ENCODE peak calls at places on chromosomes 5 and 9, in eight cellular contexts. H is colonic mucosa, D is endodermal cell, N is Karpas-422, B is IMR-90, O is keratinocyte, X is mesendoderm, L is astrocyte. Q is an unnamed sample. For H3K4me1, the result is how much of the 10 kb centered on the place peaks cover.

GRCh38 chr9:125759812-125760134 is 12.6 kb downstream of the PBX3 start:
- DNase-seq in H (no peak), D (peak), N (no peak), B (no peak), O (no peak), X (peak), L (no peak), Q (peak)

GRCh38 chr5:41542183-41542582 is 31.8 kb upstream of the PLCXD3 start:
- DNase-seq in H (no peak), D (no peak), N (no peak), B (no peak), O (no peak), X (no peak), L (no peak), Q (no peak)

GRCh38 chr5:90802695-90803317 is 244.2 kb downstream of the ADGRV1 start:
- DNase-seq in H (peak), D (peak), N (peak), B (peak), O (no peak), X (peak), L (peak), Q (peak)

GRCh38 chr5:106140101-106140500 is 1530.6 kb downstream of the EFNA5 start:
- DNase-seq in H (no peak), D (no peak), N (no peak), B (peak), O (no peak), X (peak), L (peak), Q (peak)

GRCh38 chr5:73955447-73955846 is 329.5 kb downstream of the ARHGEF28 start:
- DNase-seq in H (no peak), D (no peak), N (no peak), B (no peak), O (no peak), X (no peak), L (peak), Q (no peak)

GRCh38 chr9:119003882-119004617 is 365.2 kb downstream of the BRINP1 start:
- DNase-seq in H (no peak), D (no peak), N (no peak), B (no peak), O (no peak), X (no peak), L (peak), Q (no peak)

GRCh38 chr5:146796911-146797310 is 81.6 kb downstream of the PPP2R2B start:
- DNase-seq in H (no peak), D (no peak), N (no peak), B (no peak), O (no peak), X (peak), L (no peak), Q (no peak)

GRCh38 chr9:76996700-76997099 is 22.8 kb upstream of the FOXB2 start:
- DNase-seq in H (no peak), D (peak), N (peak), B (peak), O (no peak), X (peak), L (no peak), Q (peak)

GRCh38 chr5:151153766-151154272 is 3.8 kb downstream of the ANXA6 start:
- DNase-seq in H (no peak), D (no peak), N (peak), B (no peak), O (no peak), X (no peak), L (no peak), Q (no peak)

GRCh38 chr9:116395409-116396037 is 241.9 kb downstream of the PAPPA start:
- DNase-seq in H (no peak), D (no peak), N (peak), B (no peak), O (no peak), X (peak), L (no peak), Q (no peak)

GRCh38 chr9:129442791-129443511 is 177.9 kb downstream of the C9orf50 start:
- DNase-seq in H (peak), D (peak), N (no peak), B (no peak), O (no peak), X (peak), L (no peak), Q (no peak)

GRCh38 chr5:167769846-167770420 is 521.5 kb upstream of the WWC1 start:
- DNase-seq in H (no peak), D (no peak), N (no peak), B (no peak), O (no peak), X (no peak), L (no peak), Q (no peak)

GRCh38 chr9:123208626-123209174 is 59.7 kb downstream of the STRBP start:
- DNase-seq in H (no peak), D (no peak), N (no peak), B (no peak), O (no peak), X (no peak), L (no peak), Q (no peak)

GRCh38 chr9:96420468-96421219 is 2.5 kb upstream of the ZNF367 start:
- DNase-seq in H (peak), D (peak), N (peak), B (peak), O (peak), X (peak), L (peak), Q (peak)

GRCh38 chr9:128554155-128554862 is 1.9 kb downstream of the SPTAN1 start:
- DNase-seq in H (peak), D (peak), N (peak), B (peak), O (no peak), X (peak), L (peak), Q (peak)

GRCh38 chr5:61275841-61276240 is 56.2 kb upstream of the ZSWIM6 start:
- DNase-seq in H (no peak), D (no peak), N (no peak), B (peak), O (peak), X (peak), L (peak), Q (peak)

GRCh38 chr5:4411664-4412063 is 728.5 kb upstream of the ADAMTS16 start:
- DNase-seq in H (no peak), D (peak), N (no peak), B (no peak), O (no peak), X (peak), L (no peak), Q (no peak)

GRCh38 chr9:22117511-22118388 is 108.6 kb upstream of the CDKN2B start:
- DNase-seq in H (peak), D (peak), N (no peak), B (peak), O (no peak), X (peak), L (peak), Q (peak)

GRCh38 chr5:62954578-62954977 is 376.0 kb downstream of the LRRC70 start:
- DNase-seq in H (no peak), D (no peak), N (no peak), B (no peak), O (no peak), X (no peak), L (no peak), Q (no peak)

GRCh38 chr5:177483994-177484901 is 10.8 kb upstream of the DBN1 start:
- DNase-seq in H (no peak), D (no peak), N (no peak), B (no peak), O (no peak), X (no peak), L (no peak), Q (no peak)

GRCh38 chr9:26012797-26013594 is 334.8 kb upstream of the TUSC1 start:
- DNase-seq in H (no peak), D (no peak), N (peak), B (peak), O (no peak), X (peak), L (no peak), Q (peak)

GRCh38 chr9:14365667-14366066 is 51.7 kb upstream of the NFIB start:
- DNase-seq in H (no peak), D (no peak), N (no peak), B (peak), O (no peak), X (no peak), L (peak), Q (no peak)

GRCh38 chr5:58240286-58240685 is 219.6 kb downstream of the PLK2 start:
- DNase-seq in H (no peak), D (no peak), N (no peak), B (peak), O (no peak), X (no peak), L (peak), Q (peak)

GRCh38 chr9:79672236-79672635 is 100.5 kb downstream of the TLE4 start:
- DNase-seq in H (no peak), D (no peak), N (no peak), B (no peak), O (no peak), X (no peak), L (no peak), Q (no peak)

GRCh38 chr9:35669331-35670145 is 4.2 kb upstream of the CA9 start:
- DNase-seq in H (peak), D (no peak), N (no peak), B (peak), O (no peak), X (no peak), L (peak), Q (no peak)

GRCh38 chr5:157915638-157916037 is 56.7 kb upstream of the CLINT1 start:
- DNase-seq in H (peak), D (no peak), N (no peak), B (peak), O (no peak), X (no peak), L (peak), Q (no peak)

GRCh38 chr5:62138607-62139006 is 167.4 kb upstream of the KIF2A start:
- DNase-seq in H (no peak), D (peak), N (no peak), B (no peak), O (no peak), X (peak), L (no peak), Q (no peak)

GRCh38 chr9:122347348-122348287 is 23.2 kb upstream of the PTGS1 start:
- DNase-seq in H (peak), D (peak), N (peak), B (no peak), O (no peak), X (peak), L (no peak), Q (peak)

GRCh38 chr9:123834218-123834906 is 95.6 kb downstream of the DENND1A start:
- DNase-seq in H (no peak), D (no peak), N (no peak), B (peak), O (no peak), X (peak), L (peak), Q (no peak)

GRCh38 chr5:56814361-56814962 is 887 bp upstream of the MAP3K1 start:
- DNase-seq in H (peak), D (peak), N (peak), B (no peak), O (no peak), X (peak), L (no peak), Q (peak)

GRCh38 chr5:2989517-2989916 is 238.0 kb upstream of the IRX2 start:
- DNase-seq in H (no peak), D (peak), N (no peak), B (no peak), O (no peak), X (peak), L (no peak), Q (no peak)

GRCh38 chr5:95730730-95731570 is at the start of gene RHOBTB3:
- DNase-seq in H (peak), D (peak), N (peak), B (peak), O (no peak), X (peak), L (peak), Q (peak)

GRCh38 chr5:38672059-38672791 is 115.8 kb upstream of the LIFR start:
- DNase-seq in H (no peak), D (peak), N (no peak), B (peak), O (no peak), X (peak), L (peak), Q (peak)

GRCh38 chr5:172575816-172576215 is 65.2 kb upstream of the NEURL1B start:
- DNase-seq in H (no peak), D (no peak), N (no peak), B (no peak), O (no peak), X (no peak), L (no peak), Q (no peak)

GRCh38 chr9:26243298-26243697 is 565.1 kb upstream of the TUSC1 start:
- DNase-seq in H (no peak), D (no peak), N (peak), B (no peak), O (no peak), X (no peak), L (no peak), Q (no peak)

GRCh38 chr5:148848378-148849031 is 22.1 kb downstream of the ADRB2 start:
- DNase-seq in H (no peak), D (no peak), N (peak), B (no peak), O (no peak), X (no peak), L (no peak), Q (no peak)
- H3K9ac ChIP-seq in H (no peak), D (no peak), N (no peak), B (no peak), O (no peak), X (no peak), L (no peak), Q (no peak)

DNA sequence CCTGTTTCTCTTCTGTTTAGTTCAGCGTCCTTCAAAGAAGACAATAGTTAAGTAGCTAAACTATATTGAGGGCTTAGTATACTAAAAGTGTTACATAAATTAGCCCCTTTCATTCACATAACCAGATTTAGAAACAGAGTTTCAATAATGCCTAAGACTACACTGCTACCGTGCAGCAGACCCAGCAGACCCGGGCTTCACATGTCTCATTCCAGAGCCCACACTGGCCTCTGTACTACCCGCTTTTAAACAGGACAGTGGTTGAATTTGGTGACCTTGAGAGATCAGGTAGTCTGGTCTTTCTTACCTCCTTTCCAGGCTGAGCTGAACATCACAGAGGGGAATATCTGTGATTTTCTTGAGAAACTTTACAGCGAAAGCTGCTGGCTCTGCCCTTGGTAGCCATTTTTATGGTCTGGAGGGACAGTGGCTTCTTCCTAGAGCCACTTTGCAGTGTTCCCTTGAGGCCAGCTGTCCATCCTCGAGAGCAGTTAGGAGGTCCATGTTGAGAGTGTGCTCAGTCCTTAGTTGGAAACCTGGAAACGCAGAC is 56.5 kb downstream of the SLC22A5 start:
- DNase-seq in H (no peak), D (no peak), N (no peak), B (no peak), O (no peak), X (no peak), L (no peak), Q (no peak)
- H3K4me3 ChIP-seq in H (no peak), D (no peak), N (peak), B (no peak), O (no peak), X (no peak), L (peak), Q (peak)

GRCh38 chr5:82168294-82168693 is 109.9 kb downstream of the RPS23 start:
- DNase-seq in H (no peak), D (no peak), N (no peak), B (peak), O (no peak), X (peak), L (peak), Q (no peak)
- H3K4me1 ChIP-seq in H (under half), D (under half), N (half or more), B (under half), O (under half), X (under half), L (under half), Q (under half)

GRCh38 chr5:170296935-170297588 is 515 bp downstream of the LCP2 start:
- DNase-seq in H (no peak), D (no peak), N (no peak), B (no peak), O (no peak), X (no peak), L (no peak), Q (no peak)
- H3K9ac ChIP-seq in H (peak), D (no peak), N (no peak), B (no peak), O (no peak), X (no peak), L (no peak), Q (no peak)

DNA sequence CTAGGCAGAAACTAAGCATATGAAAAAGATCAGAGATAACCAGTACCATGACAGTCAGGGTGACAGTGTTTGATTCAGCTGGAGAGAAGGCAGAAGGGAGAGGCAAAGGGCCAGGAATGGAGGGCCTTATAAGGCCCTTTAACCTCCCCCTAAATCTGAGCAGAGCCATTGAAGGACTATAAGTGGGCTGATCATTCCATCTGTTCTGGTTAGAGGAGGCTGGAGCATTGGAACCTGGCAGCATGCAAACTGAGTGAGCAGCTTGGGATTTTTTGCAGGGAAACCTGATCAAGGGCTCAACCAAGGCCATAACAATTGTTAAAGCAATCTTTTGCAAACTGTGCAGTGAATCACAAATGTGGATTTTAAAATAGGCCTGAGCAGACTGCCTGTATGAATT is 174.5 kb upstream of the DAP start:
- DNase-seq in H (no peak), D (no peak), N (no peak), B (no peak), O (no peak), X (no peak), L (no peak), Q (no peak)
- H3K4me3 ChIP-seq in H (no peak), D (no peak), N (no peak), B (no peak), O (no peak), X (no peak), L (no peak), Q (no peak)

GRCh38 chr9:133443248-133443647 is 16.5 kb upstream of the CACFD1 start:
- DNase-seq in H (no peak), D (no peak), N (no peak), B (no peak), O (no peak), X (no peak), L (no peak), Q (no peak)
- H3K4me1 ChIP-seq in H (under half), D (under half), N (under half), B (under half), O (under half), X (under half), L (under half), Q (under half)

GRCh38 chr9:131702911-131703310 is 37.0 kb downstream of the RAPGEF1 start:
- DNase-seq in H (no peak), D (no peak), N (no peak), B (no peak), O (no peak), X (no peak), L (no peak), Q (no peak)
- H3K9ac ChIP-seq in H (no peak), D (no peak), N (no peak), B (no peak), O (no peak), X (no peak), L (no peak), Q (no peak)

GRCh38 chr5:180345186-180345585 is 8.0 kb downstream of the GFPT2 start:
- DNase-seq in H (no peak), D (no peak), N (no peak), B (no peak), O (no peak), X (no peak), L (no peak), Q (no peak)

GRCh38 chr5:180341595-180341994 is 11.5 kb downstream of the GFPT2 start:
- DNase-seq in H (no peak), D (peak), N (no peak), B (no peak), O (no peak), X (no peak), L (no peak), Q (no peak)

GRCh38 chr5:180344393-180344999 is 8.6 kb downstream of the GFPT2 start:
- DNase-seq in H (no peak), D (no peak), N (no peak), B (no peak), O (no peak), X (no peak), L (no peak), Q (no peak)

GRCh38 chr5:180343846-180344327 is 9.2 kb downstream of the GFPT2 start:
- DNase-seq in H (peak), D (peak), N (no peak), B (no peak), O (no peak), X (peak), L (peak), Q (peak)

DNA sequence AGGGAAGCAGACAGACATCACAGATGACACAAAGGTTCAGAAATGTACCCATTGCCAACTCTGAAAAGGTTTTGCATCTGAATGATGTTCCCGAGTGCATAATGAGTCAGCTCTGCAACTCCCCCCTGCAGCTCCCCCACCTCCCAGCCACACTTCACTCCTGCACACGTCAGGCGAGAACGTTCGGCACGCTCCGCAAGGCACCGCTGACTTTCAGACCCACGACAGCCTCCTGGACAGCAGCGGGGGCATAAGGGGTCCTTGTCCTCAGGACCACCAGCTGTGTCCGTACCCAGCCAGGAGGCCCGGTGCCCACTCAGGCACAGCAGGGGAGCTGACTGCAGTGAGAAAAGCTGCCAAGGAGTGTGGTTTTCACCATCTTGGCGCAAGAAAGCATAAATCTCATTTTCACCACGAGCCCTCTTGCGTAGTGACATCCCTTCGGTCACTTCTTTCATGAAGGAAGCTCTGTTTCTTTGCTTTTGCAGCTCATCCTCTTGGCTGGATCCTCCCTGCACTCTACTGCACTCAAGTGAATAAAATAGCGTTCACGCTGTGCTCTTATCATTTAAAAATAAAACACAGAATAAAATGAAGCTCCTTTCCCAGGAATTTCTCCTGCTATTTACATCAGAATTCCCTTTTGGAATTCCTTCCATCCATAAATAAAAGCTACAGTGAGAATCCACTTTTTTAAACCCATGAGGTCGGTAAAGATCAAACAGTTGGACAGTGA is 9.9 kb downstream of the GFPT2 start:
- DNase-seq in H (no peak), D (peak), N (no peak), B (peak), O (no peak), X (peak), L (peak), Q (peak)
- H3K4me3 ChIP-seq in H (no peak), D (no peak), N (no peak), B (no peak), O (no peak), X (no peak), L (peak), Q (peak)

GRCh38 chr5:141870226-141870625 is 8.0 kb downstream of the PCDH1 start:
- DNase-seq in H (peak), D (peak), N (no peak), B (no peak), O (no peak), X (no peak), L (no peak), Q (no peak)
- H3K4me1 ChIP-seq in H (under half), D (under half), N (under half), B (under half), O (under half), X (under half), L (under half), Q (under half)

Q was measured in adipocyte.